ENCODE peak calls at places on chromosomes 16 and 17, in six cellular contexts. One of them, this sample, is unnamed.

GRCh38 chr16:4369006-4369766 is 2.5 kb upstream of the VASN start:
- DNase-seq in bronchial epithelial cell: peak
- DNase-seq in Peyer's patch: no peak
- DNase-seq in CD8-positive, alpha-beta memory T cell: no peak
- DNase-seq in CD4-positive, CD25-positive, alpha-beta regulatory T cell: no peak
- DNase-seq in Caco-2: no peak
- DNase-seq in this sample: no peak

GRCh38 chr17:43840814-43841213 is 6.2 kb upstream of the CD300LG start:
- DNase-seq in bronchial epithelial cell: no peak
- DNase-seq in Peyer's patch: no peak
- DNase-seq in CD8-positive, alpha-beta memory T cell: no peak
- DNase-seq in CD4-positive, CD25-positive, alpha-beta regulatory T cell: no peak
- DNase-seq in Caco-2: no peak
- DNase-seq in this sample: no peak

GRCh38 chr17:68344701-68345136 is 53.4 kb downstream of the ARSG start:
- DNase-seq in bronchial epithelial cell: no peak
- DNase-seq in Peyer's patch: peak
- DNase-seq in CD8-positive, alpha-beta memory T cell: peak
- DNase-seq in CD4-positive, CD25-positive, alpha-beta regulatory T cell: peak
- DNase-seq in Caco-2: no peak
- DNase-seq in this sample: peak

GRCh38 chr17:32863559-32863958 is 13.4 kb downstream of the MYO1D start:
- DNase-seq in bronchial epithelial cell: no peak
- DNase-seq in Peyer's patch: no peak
- DNase-seq in CD8-positive, alpha-beta memory T cell: no peak
- DNase-seq in CD4-positive, CD25-positive, alpha-beta regulatory T cell: no peak
- DNase-seq in Caco-2: no peak
- DNase-seq in this sample: no peak

GRCh38 chr17:53387745-53388144 is 435.0 kb upstream of the KIF2B start:
- DNase-seq in bronchial epithelial cell: no peak
- DNase-seq in Peyer's patch: no peak
- DNase-seq in CD8-positive, alpha-beta memory T cell: no peak
- DNase-seq in CD4-positive, CD25-positive, alpha-beta regulatory T cell: no peak
- DNase-seq in Caco-2: no peak
- DNase-seq in this sample: no peak

GRCh38 chr17:81863833-81864768 is 3.8 kb upstream of the P4HB start:
- DNase-seq in bronchial epithelial cell: no peak
- DNase-seq in Peyer's patch: peak
- DNase-seq in CD8-positive, alpha-beta memory T cell: no peak
- DNase-seq in CD4-positive, CD25-positive, alpha-beta regulatory T cell: no peak
- DNase-seq in Caco-2: no peak
- DNase-seq in this sample: peak

GRCh38 chr16:73414636-73415035 is 366.7 kb upstream of the ZFHX3 start:
- DNase-seq in bronchial epithelial cell: no peak
- DNase-seq in Peyer's patch: no peak
- DNase-seq in CD8-positive, alpha-beta memory T cell: no peak
- DNase-seq in CD4-positive, CD25-positive, alpha-beta regulatory T cell: no peak
- DNase-seq in Caco-2: no peak
- DNase-seq in this sample: no peak

GRCh38 chr17:16281351-16281750 is 64.3 kb downstream of the PIGL start:
- DNase-seq in bronchial epithelial cell: no peak
- DNase-seq in Peyer's patch: no peak
- DNase-seq in CD8-positive, alpha-beta memory T cell: no peak
- DNase-seq in CD4-positive, CD25-positive, alpha-beta regulatory T cell: no peak
- DNase-seq in Caco-2: no peak
- DNase-seq in this sample: no peak

GRCh38 chr17:38604479-38605229 is 1.1 kb downstream of the SRCIN1 start:
- DNase-seq in bronchial epithelial cell: no peak
- DNase-seq in Peyer's patch: no peak
- DNase-seq in CD8-positive, alpha-beta memory T cell: no peak
- DNase-seq in CD4-positive, CD25-positive, alpha-beta regulatory T cell: no peak
- DNase-seq in Caco-2: no peak
- DNase-seq in this sample: no peak

GRCh38 chr16:85312642-85313540 is 200.6 kb upstream of the CIBAR2 start:
- DNase-seq in bronchial epithelial cell: no peak
- DNase-seq in Peyer's patch: no peak
- DNase-seq in CD8-positive, alpha-beta memory T cell: no peak
- DNase-seq in CD4-positive, CD25-positive, alpha-beta regulatory T cell: no peak
- DNase-seq in Caco-2: no peak
- DNase-seq in this sample: no peak

GRCh38 chr17:38510424-38511125 is 82.3 kb downstream of the ARHGAP23 start:
- DNase-seq in bronchial epithelial cell: no peak
- DNase-seq in Peyer's patch: no peak
- DNase-seq in CD8-positive, alpha-beta memory T cell: no peak
- DNase-seq in CD4-positive, CD25-positive, alpha-beta regulatory T cell: no peak
- DNase-seq in Caco-2: peak
- DNase-seq in this sample: peak

GRCh38 chr17:40827746-40828453 is 5.5 kb upstream of the KRT10 start:
- DNase-seq in bronchial epithelial cell: no peak
- DNase-seq in Peyer's patch: no peak
- DNase-seq in CD8-positive, alpha-beta memory T cell: no peak
- DNase-seq in CD4-positive, CD25-positive, alpha-beta regulatory T cell: peak
- DNase-seq in Caco-2: no peak
- DNase-seq in this sample: no peak

GRCh38 chr17:54269886-54270285 is 447.2 kb downstream of the KIF2B start:
- DNase-seq in bronchial epithelial cell: peak
- DNase-seq in Peyer's patch: no peak
- DNase-seq in CD8-positive, alpha-beta memory T cell: no peak
- DNase-seq in CD4-positive, CD25-positive, alpha-beta regulatory T cell: no peak
- DNase-seq in Caco-2: no peak
- DNase-seq in this sample: no peak

GRCh38 chr16:56197227-56197992 is 6.1 kb downstream of the GNAO1 start:
- DNase-seq in bronchial epithelial cell: no peak
- DNase-seq in Peyer's patch: no peak
- DNase-seq in CD8-positive, alpha-beta memory T cell: no peak
- DNase-seq in CD4-positive, CD25-positive, alpha-beta regulatory T cell: no peak
- DNase-seq in Caco-2: no peak
- DNase-seq in this sample: no peak

GRCh38 chr16:56195151-56195550 is 3.9 kb downstream of the GNAO1 start:
- DNase-seq in bronchial epithelial cell: no peak
- DNase-seq in Peyer's patch: no peak
- DNase-seq in CD8-positive, alpha-beta memory T cell: no peak
- DNase-seq in CD4-positive, CD25-positive, alpha-beta regulatory T cell: no peak
- DNase-seq in Caco-2: no peak
- DNase-seq in this sample: no peak

GRCh38 chr16:56193951-56194726 is 2.9 kb downstream of the GNAO1 start:
- DNase-seq in bronchial epithelial cell: peak
- DNase-seq in Peyer's patch: peak
- DNase-seq in CD8-positive, alpha-beta memory T cell: peak
- DNase-seq in CD4-positive, CD25-positive, alpha-beta regulatory T cell: peak
- DNase-seq in Caco-2: no peak
- DNase-seq in this sample: peak

GRCh38 chr16:56198044-56198754 is 6.9 kb downstream of the GNAO1 start:
- DNase-seq in bronchial epithelial cell: no peak
- DNase-seq in Peyer's patch: no peak
- DNase-seq in CD8-positive, alpha-beta memory T cell: no peak
- DNase-seq in CD4-positive, CD25-positive, alpha-beta regulatory T cell: no peak
- DNase-seq in Caco-2: no peak
- DNase-seq in this sample: no peak

DNA sequence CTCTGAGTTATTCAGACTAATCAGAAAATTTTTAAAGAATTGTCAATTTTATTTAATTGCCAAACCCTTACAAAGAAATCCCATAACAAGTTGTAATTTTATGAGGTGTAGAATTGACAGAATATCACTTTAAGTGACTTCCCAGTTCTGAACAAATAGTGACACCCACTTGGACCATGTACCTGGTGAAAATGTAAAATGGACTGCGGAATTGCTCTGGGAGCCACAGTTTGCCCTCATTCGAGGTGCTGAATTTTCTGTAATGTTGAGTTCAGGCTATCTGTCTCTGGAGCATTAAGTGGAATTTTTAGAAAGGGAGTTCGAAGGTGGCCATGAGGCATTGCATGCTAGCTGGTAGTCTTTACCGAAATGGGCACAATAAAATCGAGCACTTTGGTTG is 5.1 kb downstream of the GNAO1 start:
- DNase-seq in bronchial epithelial cell: no peak
- DNase-seq in Peyer's patch: no peak
- DNase-seq in CD8-positive, alpha-beta memory T cell: no peak
- DNase-seq in CD4-positive, CD25-positive, alpha-beta regulatory T cell: no peak
- DNase-seq in Caco-2: no peak
- DNase-seq in this sample: no peak
- H3K4me3 ChIP-seq in bronchial epithelial cell: no peak
- H3K4me3 ChIP-seq in Peyer's patch: no peak
- H3K4me3 ChIP-seq in CD8-positive, alpha-beta memory T cell: no peak
- H3K4me3 ChIP-seq in CD4-positive, CD25-positive, alpha-beta regulatory T cell: no peak
- H3K4me3 ChIP-seq in Caco-2: no peak
- H3K4me3 ChIP-seq in this sample: no peak

DNA sequence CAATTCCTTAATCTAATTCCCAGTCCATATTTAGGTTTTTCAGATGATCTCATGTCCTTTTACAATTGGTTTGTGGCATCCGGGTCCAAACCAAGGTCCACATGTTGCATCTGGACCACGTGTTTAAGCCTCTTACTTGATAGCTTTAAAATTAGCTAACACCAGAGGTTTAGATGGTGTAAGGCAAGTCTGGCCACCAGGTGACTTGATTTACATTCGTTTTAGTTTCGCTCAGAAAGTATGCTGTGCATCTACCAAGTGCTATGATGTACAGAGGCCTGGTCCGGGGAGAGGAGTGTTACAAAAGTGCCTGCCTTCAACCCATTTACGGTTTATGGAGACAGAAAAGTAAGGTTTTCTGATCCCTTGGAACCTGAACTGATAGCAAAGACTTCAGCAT is 878 bp upstream of the DNAJA2 start:
- DNase-seq in bronchial epithelial cell: peak
- DNase-seq in Peyer's patch: no peak
- DNase-seq in CD8-positive, alpha-beta memory T cell: peak
- DNase-seq in CD4-positive, CD25-positive, alpha-beta regulatory T cell: peak
- DNase-seq in Caco-2: no peak
- DNase-seq in this sample: peak
- H3K4me3 ChIP-seq in bronchial epithelial cell: peak
- H3K4me3 ChIP-seq in Peyer's patch: peak
- H3K4me3 ChIP-seq in CD8-positive, alpha-beta memory T cell: peak
- H3K4me3 ChIP-seq in CD4-positive, CD25-positive, alpha-beta regulatory T cell: peak
- H3K4me3 ChIP-seq in Caco-2: peak
- H3K4me3 ChIP-seq in this sample: no peak

GRCh38 chr16:56605475-56605874 is 2.9 kb upstream of the MT2A start:
- DNase-seq in bronchial epithelial cell: no peak
- DNase-seq in Peyer's patch: no peak
- DNase-seq in CD8-positive, alpha-beta memory T cell: no peak
- DNase-seq in CD4-positive, CD25-positive, alpha-beta regulatory T cell: no peak
- DNase-seq in Caco-2: no peak
- DNase-seq in this sample: no peak

GRCh38 chr16:56606071-56606687 is 2.2 kb upstream of the MT2A start:
- DNase-seq in bronchial epithelial cell: peak
- DNase-seq in Peyer's patch: peak
- DNase-seq in CD8-positive, alpha-beta memory T cell: no peak
- DNase-seq in CD4-positive, CD25-positive, alpha-beta regulatory T cell: no peak
- DNase-seq in Caco-2: no peak
- DNase-seq in this sample: no peak

GRCh38 chr16:56608043-56608875 is at the start of gene MT2A:
- DNase-seq in bronchial epithelial cell: peak
- DNase-seq in Peyer's patch: peak
- DNase-seq in CD8-positive, alpha-beta memory T cell: peak
- DNase-seq in CD4-positive, CD25-positive, alpha-beta regulatory T cell: peak
- DNase-seq in Caco-2: peak
- DNase-seq in this sample: peak

GRCh38 chr16:56607675-56608042 is 725 bp upstream of the MT2A start:
- DNase-seq in bronchial epithelial cell: no peak
- DNase-seq in Peyer's patch: no peak
- DNase-seq in CD8-positive, alpha-beta memory T cell: no peak
- DNase-seq in CD4-positive, CD25-positive, alpha-beta regulatory T cell: no peak
- DNase-seq in Caco-2: no peak
- DNase-seq in this sample: no peak

DNA sequence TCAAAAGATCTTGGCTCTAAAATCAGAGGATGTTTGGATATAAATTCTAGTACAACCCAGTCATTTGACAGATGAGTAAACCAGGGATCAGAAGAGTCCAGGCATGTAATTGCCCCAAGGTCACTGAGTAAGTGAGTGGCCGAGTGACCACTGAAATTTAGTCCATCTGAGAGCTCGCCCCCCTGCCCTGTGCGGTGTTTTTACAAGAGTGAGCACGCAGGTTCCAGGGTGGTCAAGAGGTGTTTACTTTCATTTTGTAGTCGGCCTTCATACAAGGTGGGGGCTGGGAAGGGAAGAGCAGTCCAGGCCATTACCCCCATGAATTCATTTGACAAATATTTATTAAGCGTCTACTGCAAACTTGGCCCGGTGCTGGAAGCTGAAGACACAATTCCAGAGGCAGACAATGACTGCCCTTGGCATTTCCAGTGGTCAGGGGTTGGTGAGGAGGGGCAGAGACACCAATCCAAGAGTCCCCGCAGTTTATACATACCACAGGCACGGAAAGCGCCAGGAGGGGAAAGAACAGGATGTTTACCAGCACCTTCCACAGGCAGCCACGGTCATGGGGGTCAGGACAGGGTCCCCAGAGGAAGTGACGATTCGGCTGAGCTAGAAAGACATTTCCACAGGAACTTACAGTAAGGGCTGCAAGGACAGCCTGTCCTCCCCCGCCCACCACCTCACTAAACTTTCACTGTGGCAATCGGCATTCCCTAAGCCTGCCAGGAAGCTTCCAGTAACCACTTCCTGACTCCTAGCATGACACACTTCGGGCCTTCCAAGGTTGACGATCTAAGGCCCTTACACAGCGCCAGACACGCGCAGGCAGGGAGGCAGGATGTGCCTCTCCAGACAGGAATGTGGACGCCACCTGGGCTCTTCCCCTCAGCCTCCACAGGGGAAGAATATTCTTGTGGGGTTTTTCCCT is 1.4 kb upstream of the MT2A start:
- DNase-seq in bronchial epithelial cell: peak
- DNase-seq in Peyer's patch: peak
- DNase-seq in CD8-positive, alpha-beta memory T cell: peak
- DNase-seq in CD4-positive, CD25-positive, alpha-beta regulatory T cell: peak
- DNase-seq in Caco-2: no peak
- DNase-seq in this sample: no peak
- H3K4me3 ChIP-seq in bronchial epithelial cell: peak
- H3K4me3 ChIP-seq in Peyer's patch: no peak
- H3K4me3 ChIP-seq in CD8-positive, alpha-beta memory T cell: no peak
- H3K4me3 ChIP-seq in CD4-positive, CD25-positive, alpha-beta regulatory T cell: no peak
- H3K4me3 ChIP-seq in Caco-2: no peak
- H3K4me3 ChIP-seq in this sample: no peak

DNA sequence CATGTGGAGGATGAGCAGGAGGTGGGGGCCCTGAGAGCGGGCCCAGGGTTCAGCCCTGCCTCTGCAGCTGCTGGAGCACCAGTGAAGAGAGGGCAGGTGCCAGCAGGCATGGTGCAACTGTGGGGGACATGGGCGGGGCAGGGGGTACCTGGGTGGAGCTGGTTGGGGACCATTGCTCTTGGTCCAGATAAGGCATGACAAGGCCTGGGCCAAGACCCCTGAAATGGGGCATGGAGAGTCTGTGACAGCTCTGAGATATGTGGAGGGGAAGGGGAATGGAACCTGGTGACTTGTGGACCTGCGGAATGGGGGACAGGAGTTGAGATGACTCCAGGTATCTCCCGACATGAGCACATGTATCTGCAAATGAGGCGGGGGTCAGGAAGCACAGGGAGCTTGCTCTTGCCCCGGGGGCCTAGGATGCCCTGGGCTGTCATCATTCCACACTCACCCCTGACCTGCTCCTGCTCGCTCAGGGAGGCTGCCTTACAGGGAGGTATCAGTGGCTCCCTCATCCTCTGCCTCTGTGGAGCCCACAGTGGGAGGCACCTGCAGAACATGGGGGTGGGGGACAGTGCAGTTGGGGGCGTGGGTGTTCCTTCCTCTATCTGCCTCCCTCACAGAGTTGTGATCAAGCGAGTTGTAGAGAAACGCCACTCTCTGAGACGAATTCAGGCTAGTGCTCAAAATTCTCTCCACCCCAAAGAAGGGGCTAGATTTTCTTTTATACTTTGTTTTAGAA is 40.2 kb downstream of the TMEM235 start:
- DNase-seq in bronchial epithelial cell: no peak
- DNase-seq in Peyer's patch: no peak
- DNase-seq in CD8-positive, alpha-beta memory T cell: no peak
- DNase-seq in CD4-positive, CD25-positive, alpha-beta regulatory T cell: no peak
- DNase-seq in Caco-2: no peak
- DNase-seq in this sample: no peak
- H3K4me3 ChIP-seq in bronchial epithelial cell: no peak
- H3K4me3 ChIP-seq in Peyer's patch: no peak
- H3K4me3 ChIP-seq in CD8-positive, alpha-beta memory T cell: peak
- H3K4me3 ChIP-seq in CD4-positive, CD25-positive, alpha-beta regulatory T cell: no peak
- H3K4me3 ChIP-seq in Caco-2: no peak
- H3K4me3 ChIP-seq in this sample: no peak